ENCODE peak calls at places on chromosomes 2 and 18, in eight cellular contexts. M is mesothelial cell of epicardium, F is HEK293T, G is immature natural killer cell, C is iris pigment epithelial cell, T is amniotic epithelial cell, Y is hypothalamus, V is breast epithelium. O is an unnamed sample.

GRCh38 chr2:238487134-238487533 is 60.4 kb downstream of the ASB1 start:
- DNase-seq in M (no peak), F (no peak), G (no peak), C (no peak), T (no peak), Y (no peak), V (no peak), O (no peak)

GRCh38 chr2:121960251-121960650 is 204.8 kb downstream of the TSN start:
- DNase-seq in M (no peak), F (no peak), G (no peak), C (no peak), T (no peak), Y (no peak), V (no peak), O (no peak)

GRCh38 chr2:142175917-142176316 is 45.1 kb upstream of the LRP1B start:
- DNase-seq in M (no peak), F (peak), G (no peak), C (no peak), T (peak), Y (no peak), V (no peak), O (no peak)

GRCh38 chr2:196758474-196759377 is 40.8 kb downstream of the GTF3C3 start:
- DNase-seq in M (no peak), F (no peak), G (no peak), C (peak), T (peak), Y (no peak), V (no peak), O (peak)

GRCh38 chr2:62789518-62789917 is 84.0 kb downstream of the EHBP1 start:
- DNase-seq in M (no peak), F (no peak), G (no peak), C (no peak), T (no peak), Y (no peak), V (no peak), O (no peak)

GRCh38 chr2:85418132-85419008 is at the start of gene SH2D6:
- DNase-seq in M (peak), F (peak), G (peak), C (peak), T (peak), Y (peak), V (peak), O (peak)

GRCh38 chr2:199404841-199405240 is 52.9 kb downstream of the SATB2 start:
- DNase-seq in M (no peak), F (no peak), G (no peak), C (peak), T (peak), Y (no peak), V (no peak), O (no peak)

GRCh38 chr18:37783771-37784170 is 218.2 kb upstream of the CELF4 start:
- DNase-seq in M (no peak), F (no peak), G (no peak), C (no peak), T (no peak), Y (no peak), V (no peak), O (no peak)

GRCh38 chr2:130916438-130916705 is 79.7 kb downstream of the ARHGEF4 start:
- DNase-seq in M (no peak), F (no peak), G (no peak), C (no peak), T (no peak), Y (no peak), V (no peak), O (no peak)

GRCh38 chr2:46056541-46056940 is 240.7 kb upstream of the EPAS1 start:
- DNase-seq in M (no peak), F (no peak), G (no peak), C (no peak), T (no peak), Y (no peak), V (no peak), O (no peak)

GRCh38 chr2:143398701-143399260 is 269.6 kb downstream of the ARHGAP15 start:
- DNase-seq in M (no peak), F (no peak), G (no peak), C (no peak), T (no peak), Y (no peak), V (no peak), O (no peak)

GRCh38 chr2:218983263-218983970 is 1.6 kb downstream of the FEV start:
- DNase-seq in M (no peak), F (no peak), G (no peak), C (no peak), T (no peak), Y (no peak), V (no peak), O (no peak)

GRCh38 chr2:133369896-133370295 is 198.4 kb downstream of the NCKAP5 start:
- DNase-seq in M (no peak), F (no peak), G (no peak), C (no peak), T (no peak), Y (no peak), V (no peak), O (no peak)

GRCh38 chr2:2662037-2662846 is 331.2 kb upstream of the MYT1L start:
- DNase-seq in M (no peak), F (no peak), G (no peak), C (no peak), T (no peak), Y (peak), V (no peak), O (peak)

GRCh38 chr2:237485304-237485703 is 1.7 kb upstream of the MLPH start:
- DNase-seq in M (no peak), F (no peak), G (no peak), C (no peak), T (no peak), Y (no peak), V (no peak), O (no peak)

GRCh38 chr2:17386771-17387170 is 131.5 kb downstream of the RAD51AP2 start:
- DNase-seq in M (no peak), F (no peak), G (no peak), C (no peak), T (no peak), Y (no peak), V (no peak), O (no peak)

GRCh38 chr2:179536185-179536584 is 271.6 kb upstream of the SESTD1 start:
- DNase-seq in M (no peak), F (no peak), G (no peak), C (peak), T (no peak), Y (no peak), V (no peak), O (no peak)

GRCh38 chr2:206083602-206084467 is 2.1 kb downstream of the INO80D start:
- DNase-seq in M (no peak), F (peak), G (peak), C (no peak), T (no peak), Y (peak), V (no peak), O (peak)

GRCh38 chr2:71831208-71831577 is 316.5 kb downstream of the CYP26B1 start:
- DNase-seq in M (no peak), F (no peak), G (no peak), C (peak), T (peak), Y (no peak), V (no peak), O (no peak)

GRCh38 chr2:38409136-38409903 is 32.2 kb upstream of the ATL2 start:
- DNase-seq in M (no peak), F (no peak), G (no peak), C (no peak), T (no peak), Y (no peak), V (peak), O (no peak)

GRCh38 chr18:73646196-73646595 is 501.4 kb downstream of the FBXO15 start:
- DNase-seq in M (no peak), F (no peak), G (no peak), C (no peak), T (no peak), Y (no peak), V (no peak), O (no peak)

GRCh38 chr2:236503100-236503499 is 66.5 kb upstream of the ACKR3 start:
- DNase-seq in M (no peak), F (no peak), G (no peak), C (no peak), T (no peak), Y (no peak), V (no peak), O (no peak)

GRCh38 chr2:107467414-107467813 is 359.3 kb upstream of the RGPD4 start:
- DNase-seq in M (no peak), F (no peak), G (no peak), C (no peak), T (no peak), Y (no peak), V (no peak), O (no peak)

GRCh38 chr2:103451283-103451682 is 689.5 kb downstream of the TMEM182 start:
- DNase-seq in M (no peak), F (no peak), G (no peak), C (no peak), T (no peak), Y (no peak), V (no peak), O (no peak)

GRCh38 chr18:62588217-62588616 is 65.4 kb downstream of the ZCCHC2 start:
- DNase-seq in M (no peak), F (no peak), G (no peak), C (no peak), T (no peak), Y (no peak), V (no peak), O (no peak)

GRCh38 chr2:95388878-95389255 is 13.6 kb upstream of the FAHD2A start:
- DNase-seq in M (no peak), F (no peak), G (no peak), C (no peak), T (no peak), Y (no peak), V (no peak), O (no peak)

GRCh38 chr2:225117061-225117716 is 74.9 kb upstream of the DOCK10 start:
- DNase-seq in M (no peak), F (no peak), G (no peak), C (no peak), T (no peak), Y (no peak), V (no peak), O (no peak)

GRCh38 chr2:75605770-75606535 is 40.6 kb upstream of the MRPL19 start:
- DNase-seq in M (no peak), F (no peak), G (no peak), C (peak), T (peak), Y (no peak), V (peak), O (peak)

GRCh38 chr18:60746491-60746890 is 373.9 kb upstream of the MC4R start:
- DNase-seq in M (no peak), F (no peak), G (no peak), C (no peak), T (no peak), Y (no peak), V (no peak), O (no peak)

GRCh38 chr2:224359569-224359968 is 42.3 kb downstream of the FAM124B start:
- DNase-seq in M (no peak), F (peak), G (no peak), C (no peak), T (no peak), Y (no peak), V (no peak), O (peak)

GRCh38 chr2:36695746-36696415 is 626 bp upstream of the VIT start:
- DNase-seq in M (no peak), F (peak), G (no peak), C (peak), T (peak), Y (no peak), V (no peak), O (no peak)

GRCh38 chr18:76376668-76377358 is 118.2 kb downstream of the ZNF516 start:
- DNase-seq in M (no peak), F (no peak), G (no peak), C (no peak), T (no peak), Y (no peak), V (no peak), O (no peak)

GRCh38 chr2:223101340-223102039 is 49.5 kb downstream of the KCNE4 start:
- DNase-seq in M (no peak), F (peak), G (no peak), C (peak), T (peak), Y (no peak), V (no peak), O (peak)

O was measured in SW480.